ENCODE peak calls at places on chromosomes 16 and 17, in ten cellular contexts. U is endodermal cell; C is left lung; R is H1; I is hippocampal formation; W is NCI-H1694; Y is amygdala; F is brain microvascular endothelial cell; J is stimulated activated CD4-positive, alpha-beta T cell treated with anti-CD3 and anti-CD28 coated beads, Interleukin-4, amount 100 ng/mL, for 24 hours; H is lower leg skin. O is an unnamed sample.

GRCh38 chr16:11416228-11417001 is 71.2 kb downstream of the RMI2 start:
- DNase-seq in U (no peak), C (peak), R (no peak), I (no peak), W (no peak), Y (no peak), F (no peak), J (no peak), H (no peak), O (no peak)

GRCh38 chr16:87657621-87658192 is 55.4 kb downstream of the JPH3 start:
- DNase-seq in U (peak), C (no peak), R (peak), I (no peak), W (no peak), Y (no peak), F (no peak), J (no peak), H (no peak), O (no peak)

GRCh38 chr17:42078396-42079042 is 19.8 kb downstream of the ZNF385C start:
- DNase-seq in U (peak), C (no peak), R (no peak), I (no peak), W (no peak), Y (no peak), F (peak), J (no peak), H (no peak), O (no peak)

GRCh38 chr17:61407211-61407911 is 7.7 kb downstream of the TBX2 start:
- DNase-seq in U (peak), C (no peak), R (no peak), I (no peak), W (no peak), Y (no peak), F (no peak), J (no peak), H (no peak), O (no peak)

GRCh38 chr16:78199325-78200022 is 100.0 kb downstream of the WWOX start:
- DNase-seq in U (no peak), C (no peak), R (no peak), I (no peak), W (no peak), Y (no peak), F (no peak), J (no peak), H (no peak), O (no peak)

GRCh38 chr17:19533718-19534561 is at the start of gene SLC47A1:
- DNase-seq in U (peak), C (peak), R (no peak), I (no peak), W (no peak), Y (no peak), F (no peak), J (peak), H (no peak), O (peak)

GRCh38 chr16:54801445-54801844 is 129.2 kb upstream of the IRX5 start:
- DNase-seq in U (no peak), C (no peak), R (no peak), I (no peak), W (no peak), Y (no peak), F (no peak), J (no peak), H (no peak), O (no peak)

GRCh38 chr17:67993998-67994361 is 2.3 kb downstream of the C17orf58 start:
- DNase-seq in U (no peak), C (no peak), R (no peak), I (no peak), W (no peak), Y (no peak), F (no peak), J (no peak), H (no peak), O (no peak)

GRCh38 chr17:31321481-31321880 is at the start of gene EVI2A:
- DNase-seq in U (no peak), C (no peak), R (no peak), I (peak), W (no peak), Y (peak), F (peak), J (peak), H (no peak), O (peak)

GRCh38 chr17:81576621-81577277 is 24.6 kb upstream of the FAAP100 start:
- DNase-seq in U (no peak), C (peak), R (no peak), I (no peak), W (no peak), Y (no peak), F (peak), J (no peak), H (no peak), O (no peak)

GRCh38 chr17:44602390-44602789 is 45.1 kb downstream of the FZD2 start:
- DNase-seq in U (no peak), C (no peak), R (no peak), I (no peak), W (no peak), Y (no peak), F (no peak), J (no peak), H (no peak), O (peak)

GRCh38 chr17:80884811-80885210 is 106.8 kb upstream of the CHMP6 start:
- DNase-seq in U (no peak), C (peak), R (no peak), I (no peak), W (no peak), Y (no peak), F (no peak), J (no peak), H (no peak), O (peak)

GRCh38 chr17:81092518-81093095 is 57.7 kb downstream of the BAIAP2 start:
- DNase-seq in U (no peak), C (no peak), R (no peak), I (no peak), W (no peak), Y (no peak), F (no peak), J (no peak), H (no peak), O (no peak)

GRCh38 chr17:48246623-48247022 is 139.1 kb downstream of the SNX11 start:
- DNase-seq in U (no peak), C (no peak), R (no peak), I (no peak), W (no peak), Y (no peak), F (peak), J (no peak), H (no peak), O (no peak)

GRCh38 chr17:77909236-77909635 is 49.3 kb upstream of the TNRC6C start:
- DNase-seq in U (peak), C (peak), R (no peak), I (no peak), W (no peak), Y (no peak), F (no peak), J (no peak), H (peak), O (no peak)

GRCh38 chr17:80187090-80187489 is 17.3 kb downstream of the CARD14 start:
- DNase-seq in U (no peak), C (no peak), R (no peak), I (no peak), W (no peak), Y (no peak), F (no peak), J (no peak), H (no peak), O (no peak)

GRCh38 chr16:57299009-57299718 is 14.7 kb upstream of the PLLP start:
- DNase-seq in U (no peak), C (peak), R (no peak), I (no peak), W (peak), Y (no peak), F (peak), J (peak), H (peak), O (peak)

GRCh38 chr16:87584271-87584670 is 18.0 kb upstream of the JPH3 start:
- DNase-seq in U (no peak), C (peak), R (no peak), I (no peak), W (no peak), Y (no peak), F (peak), J (no peak), H (no peak), O (no peak)